ENCODE peak calls at places on chromosomes 5 and 9, in seven cellular contexts. M is OCI-LY7, Z is fibroblast of lung, X is progenitor cell of endocrine pancreas, R is upper lobe of left lung, O is thyroid gland, K is dorsolateral prefrontal cortex. H is an unnamed sample.

GRCh38 chr9:97307091-97307490 is 368 bp upstream of the CCDC180 start:
- DNase-seq in M (no peak), O (peak), R (peak), Z (peak), K (peak), X (peak), H (peak)

GRCh38 chr5:6712136-6712581 is 1.1 kb upstream of the TENT4A start:
- DNase-seq in M (peak), R (peak), O (peak), Z (peak), K (peak), X (peak), H (peak)

GRCh38 chr9:37596504-37596903 is 4.1 kb upstream of the TOMM5 start:
- DNase-seq in O (no peak), Z (no peak), M (no peak), R (no peak), K (no peak), X (no peak), H (no peak)

GRCh38 chr9:36091028-36091953 is 45.2 kb upstream of the GLIPR2 start:
- DNase-seq in M (no peak), X (no peak), R (no peak), Z (peak), O (peak), K (no peak), H (no peak)

GRCh38 chr9:80467632-80468031 is 895.9 kb downstream of the TLE4 start:
- DNase-seq in X (no peak), R (no peak), O (no peak), Z (no peak), M (no peak), K (no peak), H (no peak)

GRCh38 chr5:131381792-131382191 is 117.9 kb downstream of the CDC42SE2 start:
- DNase-seq in O (no peak), X (no peak), M (no peak), Z (no peak), R (no peak), K (no peak), H (no peak)

GRCh38 chr5:23204111-23204510 is 303.3 kb upstream of the PRDM9 start:
- DNase-seq in O (no peak), K (no peak), Z (no peak), M (no peak), X (no peak), R (no peak), H (no peak)

GRCh38 chr9:5438301-5439162 is 807 bp upstream of the PLGRKT start:
- DNase-seq in K (no peak), X (no peak), M (peak), Z (peak), R (no peak), O (peak), H (peak)

GRCh38 chr9:120532891-120533290 is 47.1 kb downstream of the CDK5RAP2 start:
- DNase-seq in K (no peak), R (no peak), X (no peak), M (no peak), Z (no peak), O (no peak), H (no peak)

GRCh38 chr9:120360046-120360445 is 219.9 kb downstream of the CDK5RAP2 start:
- DNase-seq in M (no peak), K (no peak), Z (peak), O (no peak), R (no peak), X (no peak), H (no peak)

GRCh38 chr5:158679221-158679641 is 420.5 kb downstream of the EBF1 start:
- DNase-seq in K (no peak), O (no peak), M (no peak), X (no peak), Z (no peak), R (no peak), H (no peak)

GRCh38 chr5:7066471-7067235 is 329.3 kb upstream of the ADCY2 start:
- DNase-seq in R (no peak), X (no peak), M (no peak), K (no peak), Z (no peak), O (no peak), H (no peak)

GRCh38 chr5:31952034-31952433 is 222.1 kb downstream of the GOLPH3 start:
- DNase-seq in M (no peak), R (no peak), Z (no peak), O (no peak), X (no peak), K (no peak), H (no peak)

GRCh38 chr5:10677533-10677932 is 83.5 kb downstream of the DAP start:
- DNase-seq in R (no peak), M (no peak), K (no peak), Z (no peak), O (no peak), X (no peak), H (no peak)

GRCh38 chr5:178281321-178281720 is 48.7 kb upstream of the PHYKPL start:
- DNase-seq in R (no peak), O (no peak), K (no peak), M (no peak), X (no peak), Z (no peak), H (no peak)

GRCh38 chr5:21919417-21920022 is 933.6 kb downstream of the CDH12 start:
- DNase-seq in Z (peak), M (peak), K (no peak), O (no peak), X (peak), R (no peak), H (peak)

GRCh38 chr5:146425023-146425422 is 22.1 kb upstream of the TCERG1 start:
- DNase-seq in K (no peak), Z (no peak), O (no peak), M (no peak), X (no peak), R (no peak), H (no peak)

GRCh38 chr9:123860603-123861002 is 69.3 kb downstream of the DENND1A start:
- DNase-seq in M (no peak), R (no peak), K (no peak), X (no peak), O (no peak), Z (no peak), H (no peak)

GRCh38 chr9:33924978-33925797 is 108.2 kb downstream of the UBE2R2 start:
- DNase-seq in Z (peak), X (peak), R (no peak), K (peak), M (peak), O (peak), H (peak)

GRCh38 chr9:81022177-81022576 is 667.2 kb downstream of the TLE1 start:
- DNase-seq in O (no peak), R (no peak), M (no peak), Z (peak), K (no peak), X (no peak), H (no peak)

GRCh38 chr9:82117025-82117424 is 128.5 kb downstream of the SPATA31D1 start:
- DNase-seq in X (no peak), Z (peak), O (peak), M (no peak), R (no peak), K (no peak), H (no peak)

GRCh38 chr9:29325855-29326254 is 1752.6 kb upstream of the C9orf72 start:
- DNase-seq in K (no peak), X (no peak), R (no peak), M (no peak), Z (no peak), O (no peak), H (no peak)

GRCh38 chr9:108550111-108550510 is 305.7 kb downstream of the ACTL7B start:
- DNase-seq in R (no peak), X (no peak), O (no peak), K (no peak), M (no peak), Z (no peak), H (no peak)

GRCh38 chr5:32865475-32865874 is 154.4 kb downstream of the NPR3 start:
- DNase-seq in O (no peak), X (no peak), K (no peak), Z (no peak), R (no peak), M (no peak), H (no peak)

GRCh38 chr5:74643160-74643562 is 2.6 kb upstream of the ENC1 start:
- DNase-seq in Z (peak), O (no peak), M (no peak), R (peak), K (no peak), X (no peak), H (no peak)

GRCh38 chr9:120099064-120099463 is 480.9 kb downstream of the CDK5RAP2 start:
- DNase-seq in Z (no peak), K (no peak), R (no peak), M (no peak), O (no peak), X (no peak), H (no peak)

GRCh38 chr5:2750026-2750757 is 1.3 kb downstream of the IRX2 start:
- DNase-seq in M (no peak), Z (no peak), X (no peak), O (no peak), K (no peak), R (no peak), H (no peak)

GRCh38 chr9:95715911-95716435 is 159.5 kb upstream of the ERCC6L2 start:
- DNase-seq in Z (peak), X (no peak), R (no peak), M (no peak), O (no peak), K (no peak), H (no peak)

GRCh38 chr9:123645126-123645525 is 284.8 kb downstream of the DENND1A start:
- DNase-seq in Z (no peak), O (no peak), R (no peak), M (no peak), X (no peak), K (no peak), H (no peak)

GRCh38 chr9:120733190-120733589 is 18.9 kb upstream of the MEGF9 start:
- DNase-seq in X (no peak), Z (peak), K (peak), R (peak), M (no peak), O (peak), H (no peak)

GRCh38 chr5:39113354-39113953 is 39.3 kb upstream of the RICTOR start:
- DNase-seq in Z (no peak), K (no peak), O (no peak), M (no peak), R (no peak), X (no peak), H (no peak)

GRCh38 chr9:87323933-87324332 is 173.7 kb upstream of the DAPK1 start:
- DNase-seq in X (no peak), R (no peak), M (no peak), O (no peak), Z (no peak), K (no peak), H (no peak)

GRCh38 chr9:74846771-74847170 is 41.0 kb downstream of the TRPM6 start:
- DNase-seq in K (no peak), X (no peak), R (no peak), Z (no peak), O (no peak), M (no peak), H (no peak)

GRCh38 chr5:122356868-122357267 is 44.8 kb downstream of the SNCAIP start:
- DNase-seq in K (no peak), R (no peak), O (no peak), X (no peak), Z (no peak), M (no peak), H (no peak)

GRCh38 chr9:88521308-88521707 is 13.7 kb upstream of the NXNL2 start:
- DNase-seq in R (no peak), K (no peak), M (no peak), Z (no peak), X (no peak), O (no peak), H (no peak)

GRCh38 chr5:83924171-83924570 is 203.5 kb upstream of the HAPLN1 start:
- DNase-seq in O (no peak), Z (peak), M (no peak), K (no peak), X (no peak), R (no peak), H (no peak)

GRCh38 chr9:94922098-94922607 is 195.7 kb downstream of the AOPEP start:
- DNase-seq in K (no peak), Z (peak), M (no peak), R (peak), X (no peak), O (peak), H (no peak)

GRCh38 chr9:122031157-122031556 is 62.0 kb downstream of the TTLL11 start:
- DNase-seq in K (no peak), O (no peak), M (no peak), R (no peak), Z (no peak), X (no peak), H (no peak)

GRCh38 chr9:35664531-35665470 is at the start of gene ARHGEF39:
- DNase-seq in R (peak), X (peak), M (peak), O (peak), Z (peak), K (peak), H (peak)

DNA sequence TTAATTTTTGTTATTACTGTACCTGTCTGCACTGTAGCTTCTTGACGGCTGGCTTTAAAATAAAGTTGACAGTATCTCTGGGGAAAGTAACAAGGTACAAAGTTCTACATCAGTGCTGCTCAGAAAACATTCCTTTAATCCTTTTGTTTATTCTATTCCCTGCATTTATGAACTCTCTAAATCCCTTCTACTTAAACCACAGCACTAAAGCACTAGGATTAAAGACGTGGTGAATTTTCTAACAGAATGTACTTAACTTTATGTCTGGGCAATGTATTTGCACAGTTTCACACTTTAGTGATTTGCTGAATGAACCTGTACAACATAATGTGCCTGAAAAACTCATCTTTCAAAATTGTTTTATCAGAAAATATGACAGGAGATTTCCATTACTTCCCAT is 43.9 kb downstream of the LHFPL2 start:
- DNase-seq in K (no peak), X (no peak), M (no peak), O (no peak), Z (no peak), R (no peak), H (no peak)
- TF ChIP-seq CTCF in K (no peak), X (no peak), M (no peak), O (no peak), Z (no peak), R (no peak), H (no peak)

DNA sequence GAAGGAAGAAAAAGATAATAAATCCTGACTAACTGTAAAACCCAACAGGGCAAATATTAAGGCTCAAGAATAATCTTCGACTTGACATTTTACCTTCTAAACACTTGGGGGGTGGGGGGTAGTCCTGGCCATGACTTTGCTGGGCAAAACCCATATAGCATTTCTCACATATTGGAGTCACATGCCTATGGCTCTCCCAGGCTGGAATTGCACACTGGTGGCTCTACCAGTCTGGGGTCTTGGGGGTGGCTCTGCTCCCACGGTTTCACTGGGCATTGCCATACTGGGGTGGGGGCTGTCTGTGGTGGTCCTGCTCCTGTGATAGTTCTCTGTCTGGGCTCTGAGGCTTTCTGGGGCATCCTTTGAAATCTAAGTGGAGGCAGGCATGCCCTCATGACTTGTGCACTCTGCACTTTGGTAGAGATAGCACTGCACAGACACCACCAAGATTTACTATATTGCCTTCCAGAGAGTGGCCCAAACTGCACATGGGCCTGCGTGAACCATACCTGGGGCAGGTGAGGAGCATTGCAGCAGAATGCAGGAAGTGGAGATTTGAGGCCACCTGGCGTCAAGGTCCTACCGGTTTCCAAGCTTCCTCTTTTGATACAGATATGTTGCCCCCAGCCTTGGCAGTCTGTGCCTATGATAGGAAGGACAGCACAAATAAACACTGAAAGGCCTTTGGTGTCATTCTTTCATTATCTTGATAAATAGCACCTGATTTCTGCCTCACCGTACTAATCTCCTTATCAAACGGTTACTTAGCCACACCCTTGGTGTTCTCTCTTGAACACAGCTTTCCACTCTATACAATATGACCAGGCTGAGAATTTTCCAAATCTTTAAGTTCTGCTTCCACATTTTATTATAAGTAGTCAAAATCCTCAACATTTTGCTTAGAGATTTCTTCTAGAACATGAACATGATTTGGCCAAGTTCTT is 29.8 kb downstream of the BAAT start:
- DNase-seq in K (no peak), R (no peak), Z (no peak), M (no peak), O (no peak), X (no peak), H (no peak)
- TF ChIP-seq CTCF in K (no peak), R (no peak), Z (no peak), M (no peak), O (no peak), X (no peak), H (no peak)

GRCh38 chr9:125238915-125239446 is 2.2 kb downstream of the HSPA5 start:
- DNase-seq in K (no peak), M (no peak), X (no peak), O (no peak), R (no peak), Z (no peak), H (no peak)

GRCh38 chr9:125240649-125240999 is 519 bp downstream of the HSPA5 start:
- DNase-seq in M (peak), K (no peak), X (no peak), O (peak), Z (peak), R (peak), H (peak)

GRCh38 chr9:125239631-125240597 is 1.2 kb downstream of the HSPA5 start:
- DNase-seq in R (no peak), O (no peak), K (no peak), M (no peak), X (no peak), Z (no peak), H (no peak)

GRCh38 chr9:125241863-125242739 is 958 bp upstream of the HSPA5 start:
- DNase-seq in O (peak), M (no peak), R (peak), K (peak), X (no peak), Z (no peak), H (peak)

GRCh38 chr9:125241000-125241862 is at the start of gene HSPA5:
- DNase-seq in X (peak), R (peak), M (peak), O (peak), K (peak), Z (peak), H (peak)
- TF ChIP-seq CTCF in X (peak), R (peak), M (no peak), O (no peak), K (peak), Z (peak), H (peak)

GRCh38 chr5:80204808-80205614 is 50.8 kb downstream of the SERINC5 start:
- DNase-seq in R (no peak), M (peak), K (no peak), O (no peak), X (peak), Z (no peak), H (no peak)
- TF ChIP-seq CTCF in R (no peak), M (no peak), K (no peak), O (no peak), X (peak), Z (no peak), H (no peak)

H was measured in GM13976.